ENCODE peak calls at places on chromosomes 7 and 10, in six cellular contexts. G, X, S, J, R and M are unnamed samples.

GRCh38 chr7:20197837-20198236 is 19.3 kb downstream of the MACC1 start:
- DNase-seq in X (no peak), G (no peak), R (no peak), S (no peak), J (peak), M (no peak)

GRCh38 chr7:6071406-6071805 is 40.2 kb downstream of the ANKRD61 start:
- DNase-seq in X (no peak), S (no peak), J (no peak), R (no peak), G (no peak), M (no peak)

GRCh38 chr10:3426190-3426845 is 253.7 kb upstream of the PITRM1 start:
- DNase-seq in X (no peak), S (peak), R (no peak), J (no peak), G (no peak), M (no peak)

GRCh38 chr7:47510192-47510591 is 71.7 kb downstream of the TNS3 start:
- DNase-seq in X (no peak), G (no peak), R (no peak), S (no peak), J (no peak), M (no peak)

GRCh38 chr7:12638851-12639467 is 48.5 kb upstream of the ARL4A start:
- DNase-seq in R (peak), J (peak), X (no peak), S (no peak), G (no peak), M (no peak)

GRCh38 chr7:142795339-142795863 is 24.6 kb downstream of the PRSS2 start:
- DNase-seq in X (no peak), J (no peak), R (no peak), S (no peak), G (no peak), M (no peak)

GRCh38 chr7:105759670-105760548 is 116.5 kb downstream of the ATXN7L1 start:
- DNase-seq in X (peak), J (peak), S (peak), R (peak), G (no peak), M (no peak)

GRCh38 chr7:139696547-139696946 is 81.3 kb downstream of the HIPK2 start:
- DNase-seq in J (no peak), S (no peak), X (no peak), R (no peak), G (no peak), M (no peak)

GRCh38 chr10:127979017-127979416 is 72.1 kb downstream of the PTPRE start:
- DNase-seq in J (no peak), S (no peak), X (no peak), R (no peak), G (no peak), M (peak)

GRCh38 chr7:55400191-55400590 is 35.1 kb downstream of the LANCL2 start:
- DNase-seq in G (no peak), X (no peak), R (no peak), J (no peak), S (no peak), M (no peak)

GRCh38 chr10:117226813-117227451 is 14.0 kb upstream of the SLC18A2 start:
- DNase-seq in X (no peak), J (peak), G (no peak), R (peak), S (no peak), M (no peak)

GRCh38 chr7:113100091-113100723 is 13.6 kb upstream of the GPR85 start:
- DNase-seq in G (peak), R (no peak), X (peak), J (peak), S (no peak), M (no peak)

GRCh38 chr7:78368781-78369180 is 570.2 kb downstream of the PHTF2 start:
- DNase-seq in X (no peak), R (no peak), S (no peak), J (no peak), G (no peak), M (no peak)

GRCh38 chr10:58436071-58436470 is 50.9 kb downstream of the TFAM start:
- DNase-seq in X (no peak), J (no peak), R (no peak), G (no peak), S (no peak), M (no peak)

GRCh38 chr10:12348870-12349627 is at the start of gene CAMK1D:
- DNase-seq in J (peak), X (peak), G (peak), S (no peak), R (peak), M (peak)

GRCh38 chr10:90313548-90314325 is 544.1 kb downstream of the HTR7 start:
- DNase-seq in G (no peak), S (peak), J (no peak), X (no peak), R (no peak), M (no peak)

GRCh38 chr7:67777119-67777518 is 780.5 kb downstream of the TYW1 start:
- DNase-seq in R (no peak), J (no peak), X (no peak), S (no peak), G (no peak), M (no peak)

GRCh38 chr10:4359003-4359402 is 467.0 kb upstream of the AKR1E2 start:
- DNase-seq in G (no peak), R (no peak), X (no peak), J (no peak), S (no peak), M (no peak)

GRCh38 chr10:126171555-126171954 is 216.7 kb downstream of the ADAM12 start:
- DNase-seq in J (no peak), R (peak), S (peak), X (no peak), G (no peak), M (no peak)

GRCh38 chr7:105306160-105306784 is 82.4 kb downstream of the SRPK2 start:
- DNase-seq in G (no peak), X (no peak), S (no peak), R (no peak), J (no peak), M (no peak)

GRCh38 chr10:15725603-15726002 is 5.9 kb upstream of the ITGA8 start:
- DNase-seq in J (peak), G (no peak), S (peak), X (no peak), R (no peak), M (no peak)

GRCh38 chr10:1354776-1355435 is 298.7 kb downstream of the WDR37 start:
- DNase-seq in X (no peak), R (no peak), S (no peak), G (no peak), J (no peak), M (no peak)

GRCh38 chr7:75716992-75717626 is 21.6 kb downstream of the HIP1 start:
- DNase-seq in G (no peak), R (peak), X (no peak), J (no peak), S (no peak), M (no peak)

GRCh38 chr10:49606981-49607535 is 3.1 kb upstream of the SLC18A3 start:
- DNase-seq in R (peak), G (peak), S (peak), X (peak), J (no peak), M (peak)

GRCh38 chr10:18279202-18279601 is 139.0 kb downstream of the CACNB2 start:
- DNase-seq in S (no peak), R (no peak), X (no peak), G (no peak), J (no peak), M (no peak)

GRCh38 chr7:107171496-107171895 is 2.7 kb downstream of the HBP1 start:
- DNase-seq in S (no peak), R (no peak), G (no peak), X (no peak), J (no peak), M (no peak)

GRCh38 chr10:112175409-112175808 is 8.2 kb downstream of the GPAM start:
- DNase-seq in X (no peak), R (no peak), G (no peak), S (no peak), J (no peak), M (no peak)

GRCh38 chr7:39712746-39713145 is 89.4 kb downstream of the RALA start:
- DNase-seq in R (no peak), G (no peak), S (no peak), X (no peak), J (no peak), M (no peak)

GRCh38 chr7:69123003-69123402 is 475.3 kb upstream of the AUTS2 start:
- DNase-seq in J (no peak), R (no peak), S (no peak), X (no peak), G (no peak), M (no peak)

GRCh38 chr7:38863609-38864291 is 45.2 kb downstream of the VPS41 start:
- DNase-seq in G (no peak), X (no peak), S (no peak), R (no peak), J (no peak), M (no peak)

GRCh38 chr10:98209441-98209840 is 58.6 kb downstream of the LOXL4 start:
- DNase-seq in R (no peak), G (no peak), J (no peak), X (no peak), S (no peak), M (no peak)

GRCh38 chr7:80060218-80060806 is 74.3 kb upstream of the GNAI1 start:
- DNase-seq in S (peak), J (peak), G (no peak), R (peak), X (no peak), M (no peak)

GRCh38 chr7:115346685-115347084 is 424.8 kb downstream of the MDFIC start:
- DNase-seq in R (peak), J (no peak), S (peak), G (no peak), X (no peak), M (no peak)

GRCh38 chr7:158648787-158649186 is 55.8 kb downstream of the NCAPG2 start:
- DNase-seq in R (no peak), J (no peak), G (no peak), X (no peak), S (no peak), M (no peak)

GRCh38 chr10:86659161-86659691 is 4.9 kb downstream of the OPN4 start:
- DNase-seq in R (no peak), S (no peak), J (no peak), X (no peak), G (no peak), M (no peak)

GRCh38 chr7:151777511-151777880 is 99.4 kb downstream of the PRKAG2 start:
- DNase-seq in S (no peak), X (no peak), G (no peak), R (no peak), J (no peak), M (no peak)

GRCh38 chr7:24521917-24522583 is 51.2 kb upstream of the PALS2 start:
- DNase-seq in R (no peak), X (no peak), J (no peak), G (no peak), S (no peak), M (no peak)

GRCh38 chr10:46040004-46040403 is 6.1 kb downstream of the MSMB start:
- DNase-seq in J (no peak), S (no peak), R (no peak), G (no peak), X (no peak), M (no peak)

GRCh38 chr10:46037107-46037900 is 6.9 kb upstream of the NCOA4 start:
- DNase-seq in S (no peak), R (no peak), G (no peak), X (no peak), J (no peak), M (no peak)

GRCh38 chr10:46033602-46034011 is 3.2 kb upstream of the NCOA4 start:
- DNase-seq in R (peak), G (no peak), J (no peak), X (no peak), S (no peak), M (no peak)

GRCh38 chr10:46031648-46032532 is 1.5 kb upstream of the NCOA4 start:
- DNase-seq in R (no peak), G (no peak), X (no peak), S (no peak), J (no peak), M (no peak)

GRCh38 chr10:46035923-46036849 is 5.8 kb upstream of the NCOA4 start:
- DNase-seq in S (no peak), X (no peak), R (no peak), J (no peak), G (no peak), M (no peak)
- TF ChIP-seq CTCF in S (no peak), X (no peak), R (no peak), J (peak), G (no peak), M (no peak)

GRCh38 chr10:95133016-95133752 is 60.9 kb upstream of the ACSM6 start:
- DNase-seq in G (peak), J (peak), S (peak), R (peak), X (no peak), M (no peak)
- TF ChIP-seq CTCF in G (peak), J (peak), S (peak), R (peak), X (peak), M (peak)

GRCh38 chr10:100877451-100877850 is 35.3 kb upstream of the SLF2 start:
- DNase-seq in G (no peak), X (no peak), S (no peak), R (no peak), J (no peak), M (no peak)

GRCh38 chr10:100881552-100882250 is 31.1 kb upstream of the SLF2 start:
- DNase-seq in S (no peak), R (no peak), G (no peak), X (no peak), J (no peak), M (no peak)

GRCh38 chr10:100882251-100882643 is 30.5 kb upstream of the SLF2 start:
- DNase-seq in R (no peak), G (no peak), J (no peak), S (no peak), X (no peak), M (no peak)

GRCh38 chr10:100878291-100878910 is 34.4 kb upstream of the SLF2 start:
- DNase-seq in G (peak), S (no peak), X (no peak), J (peak), R (peak), M (no peak)

DNA sequence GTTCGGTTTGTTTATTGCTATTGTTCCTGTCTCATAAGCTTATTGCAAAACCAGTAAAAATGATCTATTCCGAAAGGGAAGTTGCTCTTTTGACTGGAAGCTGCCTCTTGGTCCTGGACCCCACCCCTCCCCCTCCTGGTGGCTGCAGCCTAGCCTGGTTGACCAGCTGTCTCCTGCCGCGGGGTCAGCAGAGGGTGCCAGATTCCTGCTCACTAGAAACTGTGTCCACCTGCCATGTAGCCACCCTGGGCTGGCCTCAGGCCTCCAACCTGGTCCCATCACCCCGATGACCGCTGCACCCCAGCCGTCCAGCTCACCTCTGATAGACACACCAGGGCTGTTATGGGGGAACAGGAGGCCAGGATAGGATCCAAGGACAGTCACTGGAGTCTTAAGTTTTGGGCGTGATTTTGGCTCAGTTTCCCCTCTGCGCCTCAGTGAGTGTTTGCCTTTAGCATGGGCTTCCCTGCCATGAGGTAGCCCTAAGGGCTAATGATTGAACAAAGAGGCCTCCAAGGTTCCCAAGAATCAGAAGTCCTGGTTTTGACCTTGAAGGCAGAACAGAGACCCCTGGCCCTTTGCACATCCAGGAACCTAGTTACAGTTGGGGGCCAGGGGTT is 32.9 kb upstream of the SLF2 start:
- DNase-seq in J (no peak), G (no peak), S (no peak), R (no peak), X (no peak), M (no peak)
- TF ChIP-seq CTCF in J (no peak), G (no peak), S (no peak), R (no peak), X (no peak), M (no peak)

DNA sequence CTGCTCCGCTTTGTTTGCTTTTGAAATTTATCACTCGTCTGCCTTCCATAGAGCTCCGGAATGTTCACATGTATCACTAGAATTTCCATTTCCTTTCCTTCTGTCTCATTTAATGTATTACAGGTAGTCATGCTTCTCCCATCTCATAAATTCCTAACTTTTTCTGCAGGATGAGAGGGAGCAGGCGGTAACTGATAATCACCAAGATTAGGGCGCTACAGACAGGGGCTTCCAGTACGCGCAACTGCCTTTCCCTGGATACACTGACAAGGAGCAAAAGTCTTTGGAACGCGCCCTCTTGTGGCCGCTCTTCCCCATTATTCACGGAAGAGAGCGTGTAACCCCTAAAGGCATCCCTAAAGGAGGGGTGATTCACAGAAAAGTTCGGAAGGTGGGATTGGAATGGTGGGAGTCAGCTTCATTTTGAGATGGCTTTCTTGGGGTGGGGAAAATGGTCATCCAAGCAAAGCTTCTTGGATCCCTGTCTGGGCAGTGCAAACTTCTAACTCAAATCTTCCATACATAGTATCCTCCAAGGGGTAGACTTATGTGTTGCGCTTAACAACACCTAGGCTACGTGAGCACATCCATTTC is 6.5 kb downstream of the INHBA start:
- DNase-seq in X (peak), S (peak), G (peak), R (no peak), J (peak), M (no peak)
- TF ChIP-seq CTCF in X (peak), S (peak), G (peak), R (peak), J (peak), M (peak)

GRCh38 chr10:124092270-124093075 is 925 bp downstream of the CHST15 start:
- DNase-seq in J (peak), S (no peak), X (peak), G (peak), R (no peak), M (peak)
- TF ChIP-seq CTCF in J (no peak), S (no peak), X (peak), G (no peak), R (no peak), M (peak)

GRCh38 chr7:96640054-96640453 is 69.6 kb downstream of the SEM1 start:
- DNase-seq in J (no peak), X (no peak), G (no peak), S (no peak), R (no peak), M (no peak)

GRCh38 chr7:96648784-96649183 is 60.9 kb downstream of the SEM1 start:
- DNase-seq in J (no peak), X (no peak), R (no peak), G (no peak), S (no peak), M (no peak)

GRCh38 chr7:96649981-96650380 is 59.7 kb downstream of the SEM1 start:
- DNase-seq in S (no peak), G (no peak), R (no peak), X (no peak), J (no peak), M (no peak)

GRCh38 chr7:96645084-96645483 is 64.6 kb downstream of the SEM1 start:
- DNase-seq in R (no peak), G (no peak), X (no peak), J (no peak), S (no peak), M (no peak)
- TF ChIP-seq CTCF in R (no peak), G (no peak), X (no peak), J (no peak), S (no peak), M (no peak)

GRCh38 chr7:17646181-17646956 is 293.9 kb downstream of the SNX13 start:
- DNase-seq in J (peak), R (no peak), G (no peak), S (no peak), X (no peak), M (no peak)
- TF ChIP-seq CTCF in J (peak), R (peak), G (no peak), S (peak), X (peak), M (peak)